ENCODE peak calls at places on chromosomes 7 and 10, in five cellular contexts. T is HepG2, M is K562, D is SK-N-SH, I is GM12878. O is an unnamed sample.

GRCh38 chr10:101085846-101086245 is 24.1 kb downstream of the KAZALD1 start:
- DNase-seq in I (no peak), D (no peak), T (no peak), M (no peak), O (no peak)

GRCh38 chr10:124946945-124947344 is 5.0 kb downstream of the ZRANB1 start:
- DNase-seq in M (peak), T (no peak), D (no peak), I (no peak), O (no peak)

GRCh38 chr10:16386855-16387254 is 50.0 kb upstream of the PTER start:
- DNase-seq in M (no peak), I (no peak), D (no peak), T (no peak), O (no peak)

GRCh38 chr10:15316877-15317464 is 54.1 kb downstream of the FAM171A1 start:
- DNase-seq in T (no peak), I (no peak), D (no peak), M (no peak), O (no peak)

GRCh38 chr7:120260111-120260510 is 12.9 kb upstream of the KCND2 start:
- DNase-seq in I (no peak), M (no peak), T (no peak), D (no peak), O (no peak)

GRCh38 chr10:112775347-112775746 is 174.7 kb upstream of the TCF7L2 start:
- DNase-seq in M (no peak), D (no peak), I (no peak), T (peak), O (no peak)

GRCh38 chr10:116753759-116754158 is 11.4 kb upstream of the HSPA12A start:
- DNase-seq in M (no peak), I (no peak), D (no peak), T (no peak), O (no peak)

GRCh38 chr7:132771301-132771730 is 195.0 kb upstream of the PLXNA4 start:
- DNase-seq in M (no peak), D (no peak), T (no peak), I (no peak), O (no peak)

GRCh38 chr10:97597778-97598177 is 8.3 kb downstream of the C10orf62 start:
- DNase-seq in T (peak), M (no peak), I (no peak), D (no peak), O (no peak)

GRCh38 chr10:88386878-88387773 is 196.0 kb downstream of the RNLS start:
- DNase-seq in D (peak), I (peak), T (peak), M (no peak), O (peak)

GRCh38 chr10:80277567-80278250 is 11.7 kb downstream of the MAT1A start:
- DNase-seq in D (no peak), T (no peak), I (no peak), M (peak), O (no peak)

GRCh38 chr10:79140906-79141305 is 72.1 kb downstream of the ZMIZ1 start:
- DNase-seq in T (no peak), I (no peak), M (no peak), D (no peak), O (no peak)

GRCh38 chr10:79138449-79139123 is 69.8 kb downstream of the ZMIZ1 start:
- DNase-seq in M (no peak), T (no peak), D (no peak), I (no peak), O (no peak)

GRCh38 chr10:79142064-79142491 is 73.3 kb downstream of the ZMIZ1 start:
- DNase-seq in I (no peak), D (no peak), T (no peak), M (no peak), O (no peak)

GRCh38 chr10:79139124-79139835 is 70.5 kb downstream of the ZMIZ1 start:
- DNase-seq in M (peak), D (no peak), T (no peak), I (no peak), O (no peak)

GRCh38 chr10:79140083-79140793 is 71.5 kb downstream of the ZMIZ1 start:
- DNase-seq in D (no peak), I (no peak), M (no peak), T (no peak), O (no peak)
- TF ChIP-seq REST in D (no peak), I (no peak), M (no peak), T (no peak), O (no peak)

DNA sequence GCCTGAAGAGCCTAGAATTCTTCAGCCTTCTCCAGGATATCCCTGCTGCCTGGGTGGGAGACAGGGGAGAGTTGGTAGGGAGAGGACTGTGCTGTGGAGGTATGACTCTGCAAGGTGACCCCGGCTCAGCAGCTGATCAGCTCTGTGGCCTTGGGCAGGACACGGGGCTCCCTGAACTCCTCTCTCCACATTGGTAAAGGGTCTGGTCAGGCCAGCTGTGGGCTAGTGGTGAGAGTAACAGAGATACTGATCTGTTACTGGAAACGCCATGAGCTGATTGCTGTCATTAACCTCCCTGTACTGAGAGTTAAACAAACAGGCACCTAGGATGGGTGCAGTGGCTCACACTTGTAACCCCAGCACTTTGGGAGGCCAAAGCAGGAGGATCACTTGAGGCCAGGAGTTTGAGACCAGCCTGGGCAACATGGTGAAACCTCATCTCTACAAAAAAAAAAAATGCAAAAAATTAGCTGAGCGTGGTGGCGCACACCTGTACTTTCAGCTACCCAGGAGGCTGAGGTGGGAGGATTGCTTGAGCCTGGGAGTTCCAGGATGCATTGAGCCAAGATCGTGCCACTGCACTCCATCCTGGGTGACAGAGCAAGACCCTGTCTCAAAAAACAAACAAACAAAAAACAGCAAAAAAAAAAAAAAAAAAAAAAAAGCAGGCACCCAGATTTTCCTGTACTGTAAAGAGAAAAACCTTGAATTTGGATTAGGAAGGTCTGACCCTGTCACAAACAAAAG is 151.5 kb downstream of the CUX1 start:
- DNase-seq in T (no peak), D (peak), M (no peak), I (no peak), O (no peak)
- H3K9ac ChIP-seq in T (no peak), D (no peak), M (peak), I (no peak), O (no peak)

DNA sequence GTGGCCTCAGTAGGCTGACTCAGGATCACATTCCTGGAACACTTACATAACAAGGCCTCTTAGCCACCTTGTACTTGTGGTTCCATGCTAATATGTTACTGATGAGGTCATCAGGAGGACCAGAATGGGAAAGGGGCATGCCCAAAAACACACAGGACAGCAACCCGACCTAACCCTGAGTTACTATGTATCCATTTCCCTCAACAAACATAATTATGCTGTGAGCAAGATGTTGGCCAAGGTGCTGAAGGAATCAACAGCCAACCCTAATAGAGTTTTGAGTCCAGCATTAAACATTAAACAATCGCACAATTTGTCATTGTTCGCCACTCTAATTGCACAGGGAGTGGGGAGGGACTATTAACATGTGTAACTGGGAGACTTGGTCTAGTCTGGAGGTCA is 129.4 kb downstream of the PLPP4 start:
- DNase-seq in I (no peak), M (no peak), D (no peak), T (no peak), O (no peak)
- TF ChIP-seq REST in I (no peak), M (no peak), D (peak), T (no peak), O (no peak)

GRCh38 chr10:14063531-14064317 is 267.0 kb downstream of the FRMD4A start:
- DNase-seq in T (no peak), I (no peak), M (no peak), D (no peak), O (no peak)

GRCh38 chr10:14068851-14069250 is 261.9 kb downstream of the FRMD4A start:
- DNase-seq in T (no peak), I (no peak), D (no peak), M (no peak), O (no peak)

GRCh38 chr10:14060320-14061070 is 270.2 kb downstream of the FRMD4A start:
- DNase-seq in I (no peak), D (no peak), M (no peak), T (no peak), O (no peak)

GRCh38 chr10:14062528-14063260 is 268.0 kb downstream of the FRMD4A start:
- DNase-seq in M (no peak), D (no peak), T (no peak), I (no peak), O (no peak)

GRCh38 chr10:14066106-14066505 is 264.6 kb downstream of the FRMD4A start:
- DNase-seq in M (no peak), D (no peak), T (no peak), I (no peak), O (no peak)
- H3K9ac ChIP-seq in M (no peak), D (no peak), T (no peak), I (no peak), O (no peak)

GRCh38 chr7:84040365-84040764 is 154.2 kb downstream of the SEMA3A start:
- DNase-seq in T (peak), D (no peak), I (no peak), M (no peak), O (no peak)
- TF ChIP-seq REST in T (no peak), D (no peak), I (no peak), M (no peak), O (no peak)

GRCh38 chr10:34649385-34649784 is 165.7 kb downstream of the PARD3 start:
- DNase-seq in M (no peak), I (no peak), T (no peak), D (no peak), O (no peak)
- H3K9ac ChIP-seq in M (no peak), I (no peak), T (no peak), D (no peak), O (no peak)

GRCh38 chr7:36781011-36781738 is 56.9 kb upstream of the AOAH start:
- DNase-seq in T (peak), M (no peak), I (no peak), D (no peak), O (no peak)

GRCh38 chr7:36777062-36777461 is 52.8 kb upstream of the AOAH start:
- DNase-seq in I (no peak), T (no peak), D (no peak), M (no peak), O (no peak)

GRCh38 chr7:36777855-36778254 is 53.6 kb upstream of the AOAH start:
- DNase-seq in M (no peak), T (no peak), D (no peak), I (no peak), O (no peak)

GRCh38 chr7:36775061-36775631 is 50.9 kb upstream of the AOAH start:
- DNase-seq in D (no peak), M (no peak), T (no peak), I (no peak), O (no peak)

DNA sequence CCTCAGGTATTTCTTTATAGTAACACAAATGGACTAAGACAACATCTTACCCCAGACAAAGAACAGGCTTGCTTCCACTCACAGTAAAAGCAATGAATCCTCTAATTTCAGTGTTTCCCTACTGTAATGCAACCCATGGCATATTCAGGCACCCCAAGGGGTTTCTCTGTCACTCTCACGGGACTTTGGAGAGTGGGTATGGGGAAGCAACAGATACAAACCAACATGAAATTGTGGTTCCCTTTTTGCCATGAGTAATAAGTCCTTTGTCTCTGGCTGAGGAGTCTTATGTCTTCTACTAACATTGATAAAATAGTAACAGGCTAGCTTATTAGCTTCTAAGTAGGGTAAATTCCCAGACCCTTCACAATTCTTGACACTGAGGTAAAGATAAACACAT is 51.4 kb upstream of the AOAH start:
- DNase-seq in T (no peak), I (no peak), D (no peak), M (no peak), O (no peak)
- TF ChIP-seq REST in T (no peak), I (no peak), D (no peak), M (no peak), O (no peak)

O was measured in HCT116.